ENCODE peak calls at places on chromosomes 11 and 22, in four cellular contexts. O is spleen, T is fibroblast of lung, J is IMR-90. P is an unnamed sample.

GRCh38 chr11:17473071-17473744 is 3.4 kb downstream of the ABCC8 start:
- DNase-seq in O (no peak), J (peak), T (peak), P (no peak)

GRCh38 chr11:117583063-117583801 is 213.8 kb downstream of the DSCAML1 start:
- DNase-seq in T (no peak), J (no peak), O (no peak), P (no peak)

GRCh38 chr11:112797072-112797471 is 164.1 kb upstream of the NCAM1 start:
- DNase-seq in O (no peak), T (no peak), J (no peak), P (no peak)

GRCh38 chr22:35568751-35569725 is 28.4 kb downstream of the RASD2 start:
- DNase-seq in J (peak), T (peak), O (no peak), P (no peak)

GRCh38 chr11:88292156-88292844 is 45.2 kb downstream of the CTSC start:
- DNase-seq in J (peak), T (peak), O (no peak), P (peak)

GRCh38 chr11:79098096-79098495 is 342.7 kb downstream of the TENM4 start:
- DNase-seq in T (no peak), J (no peak), O (no peak), P (no peak)

GRCh38 chr11:17683378-17684161 is 35.8 kb upstream of the MYOD1 start:
- DNase-seq in O (no peak), J (peak), T (peak), P (peak)

GRCh38 chr11:6321961-6322362 is 1.7 kb upstream of the CAVIN3 start:
- DNase-seq in J (peak), T (peak), O (no peak), P (no peak)

GRCh38 chr22:48432721-48433518 is 1394.8 kb downstream of the BRD1 start:
- DNase-seq in T (no peak), O (peak), J (no peak), P (no peak)

DNA sequence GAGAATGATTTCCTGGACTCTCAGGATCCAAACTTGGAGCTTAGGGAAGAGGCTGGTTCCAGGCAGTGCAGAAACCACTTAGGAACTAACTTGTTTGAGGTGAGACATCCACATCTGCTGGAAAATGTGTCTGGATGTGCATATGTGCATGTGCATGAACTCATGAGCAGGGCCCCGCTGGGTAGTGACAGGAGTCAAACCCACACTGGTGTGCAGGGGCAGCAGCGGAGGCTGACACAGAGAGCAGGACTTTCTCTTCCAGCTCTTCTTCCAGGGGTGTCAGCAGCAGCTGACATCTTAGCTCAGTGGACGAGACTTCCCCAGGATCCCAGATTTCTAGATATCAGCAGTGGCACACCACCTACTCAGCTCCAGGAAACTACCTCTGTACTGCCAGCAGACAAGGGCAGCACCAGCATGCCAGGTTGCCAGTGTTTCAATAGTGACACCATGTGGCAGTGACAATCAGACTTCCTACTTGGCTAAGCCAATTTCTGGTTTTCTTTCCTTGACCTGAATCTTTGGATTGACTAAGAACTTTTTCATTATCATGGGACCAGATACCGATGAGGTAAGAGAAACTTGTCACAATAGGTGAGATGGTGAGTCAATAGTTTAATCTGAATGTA is 227.5 kb upstream of the ZC3H12C start:
- DNase-seq in J (no peak), T (no peak), O (no peak), P (peak)
- TF ChIP-seq CTCF in J (no peak), T (no peak), O (no peak), P (peak)

DNA sequence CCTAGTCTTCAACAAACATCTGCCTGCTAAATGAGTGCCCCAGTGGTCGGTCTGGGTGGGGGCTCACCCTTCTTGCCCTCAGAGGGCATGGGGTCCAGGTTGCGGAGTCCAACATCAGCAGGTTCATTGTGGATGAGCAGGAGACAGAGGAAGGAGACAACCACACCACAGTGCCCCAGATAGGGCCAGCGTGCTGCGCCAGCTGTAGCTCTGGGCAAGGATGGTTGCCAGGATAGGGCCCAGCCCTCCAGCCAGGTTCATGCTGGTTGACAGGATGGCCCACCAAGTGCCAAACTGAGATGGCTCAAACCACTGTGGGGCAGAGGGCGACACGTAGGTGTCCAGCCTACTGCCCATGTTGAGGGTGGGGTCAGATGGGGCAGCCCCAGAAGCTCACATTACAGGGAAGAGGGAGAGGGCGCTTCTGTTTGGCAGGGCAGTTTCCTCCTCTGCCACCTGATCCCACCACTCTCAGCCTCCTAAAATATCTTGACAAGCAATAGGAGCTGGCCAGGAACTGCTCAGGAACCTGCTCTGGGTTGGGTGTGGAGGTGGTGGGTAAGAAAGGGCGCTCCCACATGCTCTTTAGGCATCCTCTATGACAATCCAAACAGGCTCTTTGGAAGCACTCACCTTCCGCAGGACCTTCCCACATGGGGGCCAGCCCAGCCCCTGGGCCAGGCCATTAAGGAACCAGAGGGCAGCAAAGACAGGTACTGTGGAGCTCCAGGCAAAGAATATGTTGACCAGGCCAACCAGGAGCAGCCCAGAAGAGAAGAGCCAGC is 2.9 kb downstream of the SLC37A4 start:
- DNase-seq in T (no peak), O (peak), J (no peak), P (no peak)
- H3K4me3 ChIP-seq in T (no peak), O (no peak), J (no peak), P (no peak)

GRCh38 chr22:43537019-43537585 is 125.3 kb downstream of the MPPED1 start:
- DNase-seq in J (no peak), T (no peak), O (no peak), P (no peak)
- TF ChIP-seq CTCF in J (no peak), T (no peak), O (no peak), P (peak)

DNA sequence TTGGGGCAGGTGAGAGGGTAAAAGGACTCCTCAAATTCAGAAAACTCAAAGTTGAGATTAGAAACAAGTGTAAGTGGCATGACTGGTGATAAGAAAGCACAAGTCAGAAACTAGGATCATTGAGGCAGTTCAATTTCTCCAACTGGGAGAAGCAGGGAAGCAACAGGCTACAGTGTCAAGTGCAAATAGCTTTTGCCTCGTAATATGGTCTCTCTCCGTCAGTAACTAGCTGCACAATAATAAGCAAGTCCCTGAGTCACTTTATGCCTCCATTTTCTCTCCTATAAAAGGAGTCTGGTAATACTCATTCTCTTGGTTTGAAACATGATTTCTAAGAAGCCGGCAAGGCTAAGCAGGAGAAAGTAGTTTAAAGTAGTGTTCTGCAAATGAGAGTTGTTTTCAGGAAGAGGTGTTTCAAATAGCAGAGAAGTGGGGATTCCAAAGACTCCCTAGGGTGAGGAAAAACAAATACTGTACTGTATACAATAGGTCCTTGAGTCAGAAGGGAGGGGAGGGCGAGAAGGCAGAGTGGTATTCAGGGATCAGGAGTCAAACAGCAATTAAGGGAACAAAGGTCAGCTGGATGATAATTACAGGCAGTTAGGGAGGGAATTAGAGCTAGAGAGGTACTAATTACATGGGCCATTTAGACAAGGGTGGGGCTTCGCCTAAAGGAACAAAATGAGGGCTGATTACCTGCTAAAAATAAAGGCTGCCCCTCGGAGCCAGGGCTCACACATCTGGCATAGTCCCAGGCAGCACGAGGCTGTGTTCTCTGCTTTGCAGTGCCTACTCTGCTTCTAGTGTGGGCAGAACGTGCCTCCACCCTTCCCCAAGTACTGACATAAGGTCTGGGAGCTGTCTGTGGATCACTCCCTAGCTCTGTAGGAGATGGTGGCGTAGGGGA is 96.0 kb upstream of the BDNF start:
- DNase-seq in T (no peak), O (no peak), J (peak), P (no peak)
- H3K4me3 ChIP-seq in T (no peak), O (no peak), J (no peak), P (no peak)

DNA sequence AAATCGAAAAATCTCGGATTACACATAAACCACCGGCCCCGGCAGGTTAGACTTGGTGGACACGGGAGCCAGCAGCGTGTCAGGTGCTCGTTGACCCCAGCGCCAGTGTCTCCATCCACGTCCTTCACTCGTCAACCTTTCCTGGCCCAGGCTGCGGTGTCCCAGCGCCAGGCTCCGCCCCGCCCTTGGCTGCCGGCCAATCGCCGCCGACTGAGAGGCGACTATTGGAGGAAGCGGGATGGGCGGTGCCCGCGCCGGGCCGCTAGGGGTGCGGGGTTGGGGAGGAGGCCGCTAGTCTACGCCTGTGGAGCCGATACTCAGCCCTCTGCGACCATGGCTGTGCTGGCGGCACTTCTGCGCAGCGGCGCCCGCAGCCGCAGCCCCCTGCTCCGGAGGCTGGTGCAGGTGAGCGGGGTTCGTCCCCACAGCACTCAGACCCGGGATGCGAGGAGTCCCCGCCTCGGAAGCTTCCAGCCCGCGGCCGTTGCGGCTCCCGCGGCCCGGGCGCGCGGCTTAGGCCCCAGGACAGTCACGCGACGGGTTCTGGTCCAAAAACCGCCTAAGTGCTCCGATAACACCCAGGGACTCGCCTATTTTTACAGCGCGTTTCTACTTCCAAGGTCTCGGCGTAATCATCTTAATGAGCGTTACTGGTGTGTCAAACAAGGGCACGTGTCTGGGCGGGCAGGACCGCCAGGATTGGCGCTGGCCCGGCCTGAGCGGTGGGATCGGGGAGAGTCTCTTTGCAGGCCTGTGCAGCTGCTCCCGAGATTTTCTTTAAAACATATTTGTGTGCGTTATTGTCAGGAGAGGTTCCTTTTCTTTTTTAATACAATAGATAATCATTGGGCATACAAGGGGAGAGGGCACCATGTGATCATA is at the start of gene ACAT1:
- DNase-seq in T (peak), J (peak), O (peak), P (peak)
- TF ChIP-seq CTCF in T (peak), J (peak), O (peak), P (peak)

DNA sequence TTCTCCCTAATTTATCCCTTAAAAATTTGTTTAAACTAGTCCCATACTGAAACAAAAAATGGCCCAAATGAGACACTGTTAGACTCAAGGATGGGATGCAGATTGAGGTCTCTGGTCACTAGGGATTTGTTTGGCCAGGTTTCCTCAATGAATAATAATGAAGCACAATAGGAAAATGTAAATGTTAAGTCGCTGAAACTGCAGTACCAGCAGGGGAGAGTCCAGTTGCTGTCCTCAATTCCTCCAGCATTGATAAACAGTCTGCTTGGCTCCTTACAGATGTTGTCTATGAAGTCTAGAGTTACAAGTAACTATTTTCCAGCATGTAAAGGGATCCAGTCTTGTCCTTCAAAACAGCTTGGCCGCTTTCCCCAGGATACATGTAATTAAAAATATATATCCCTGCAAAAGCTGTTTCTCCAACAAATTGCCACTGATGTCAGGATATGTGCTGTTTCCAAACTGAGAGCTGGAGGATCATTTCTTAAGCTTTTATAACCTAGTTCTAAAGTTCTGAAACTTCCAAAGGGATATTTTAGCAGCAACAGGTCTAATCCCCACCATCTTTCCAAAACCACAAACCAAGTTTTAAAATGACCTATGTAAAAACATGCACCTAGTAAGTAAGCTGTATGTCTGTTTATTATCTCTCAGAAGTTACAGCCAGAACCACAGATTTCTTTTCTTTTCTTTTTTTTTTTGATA is 2.1 kb downstream of the FZD4 start:
- DNase-seq in J (peak), O (no peak), T (peak), P (no peak)
- H3K4me3 ChIP-seq in J (peak), O (peak), T (peak), P (no peak)

GRCh38 chr11:57546869-57547518 is 9.6 kb downstream of the SMTNL1 start:
- DNase-seq in J (peak), O (no peak), T (peak), P (no peak)
- TF ChIP-seq CTCF in J (peak), O (no peak), T (peak), P (no peak)